ENCODE peak calls at places on chromosomes 12 and 14, in five cellular contexts. R, S, M, D and F are unnamed samples. For H3K9me3, the result is how much of the 10 kb centered on the place peaks cover.

GRCh38 chr12:93622485-93622884 is 50.0 kb downstream of the SOCS2 start:
- DNase-seq in R (no peak), M (no peak), D (no peak), S (no peak), F (no peak)

GRCh38 chr12:49335955-49336644 is 888 bp downstream of the C1QL4 start:
- DNase-seq in D (peak), M (no peak), R (no peak), S (no peak), F (no peak)

GRCh38 chr14:51357250-51357649 is 117.2 kb downstream of the TMX1 start:
- DNase-seq in M (no peak), S (peak), D (no peak), R (no peak), F (no peak)

GRCh38 chr12:109915171-109916040 is 15.3 kb downstream of the TCHP start:
- DNase-seq in D (no peak), M (no peak), R (no peak), S (no peak), F (no peak)

GRCh38 chr12:12791756-12792346 is 6.4 kb downstream of the APOLD1 start:
- DNase-seq in R (no peak), D (no peak), M (no peak), S (no peak), F (no peak)

GRCh38 chr14:77469041-77469440 is 11.1 kb downstream of the AHSA1 start:
- DNase-seq in M (no peak), R (no peak), S (no peak), D (no peak), F (no peak)

GRCh38 chr14:99195602-99196309 is 76.2 kb downstream of the BCL11B start:
- DNase-seq in D (no peak), S (peak), R (no peak), M (no peak), F (no peak)

GRCh38 chr12:101847325-101847724 is 16.6 kb upstream of the GNPTAB start:
- DNase-seq in R (no peak), M (no peak), S (no peak), D (no peak), F (no peak)

GRCh38 chr12:119204716-119205285 is 26.1 kb downstream of the HSPB8 start:
- DNase-seq in M (no peak), D (no peak), S (no peak), R (no peak), F (no peak)

GRCh38 chr12:62261876-62262275 is 1.7 kb downstream of the USP15 start:
- DNase-seq in S (no peak), M (no peak), D (no peak), R (no peak), F (no peak)

GRCh38 chr14:51825926-51826325 is 34.5 kb upstream of the GNG2 start:
- DNase-seq in S (no peak), M (no peak), D (no peak), R (no peak), F (no peak)

GRCh38 chr12:132379996-132380395 is 50.6 kb upstream of the GALNT9 start:
- DNase-seq in M (no peak), D (no peak), S (no peak), R (no peak), F (no peak)

GRCh38 chr12:31944299-31944698 is 14.9 kb upstream of the RESF1 start:
- DNase-seq in D (no peak), M (no peak), R (no peak), S (no peak), F (no peak)

GRCh38 chr12:124761876-124762275 is 101.8 kb downstream of the SCARB1 start:
- DNase-seq in R (no peak), D (no peak), M (no peak), S (no peak), F (no peak)

GRCh38 chr14:38735006-38735405 is 368.0 kb downstream of the SEC23A start:
- DNase-seq in D (no peak), R (no peak), M (no peak), S (no peak), F (no peak)

GRCh38 chr14:21780429-21781084 is 106.9 kb upstream of the OR4E1 start:
- DNase-seq in S (no peak), D (no peak), M (no peak), R (no peak), F (no peak)

GRCh38 chr12:22100952-22101748 is 55.1 kb downstream of the CMAS start:
- DNase-seq in D (peak), S (peak), R (peak), M (peak), F (peak)

GRCh38 chr12:68792952-68793351 is 15.0 kb upstream of the MDM2 start:
- DNase-seq in D (peak), M (peak), R (peak), S (peak), F (no peak)

GRCh38 chr14:68476212-68476964 is 316.5 kb downstream of the ZFP36L1 start:
- DNase-seq in D (peak), M (peak), R (no peak), S (peak), F (no peak)
- H3K9me3 ChIP-seq in D (under half), M (under half), R (under half), S (under half), F (under half)

DNA sequence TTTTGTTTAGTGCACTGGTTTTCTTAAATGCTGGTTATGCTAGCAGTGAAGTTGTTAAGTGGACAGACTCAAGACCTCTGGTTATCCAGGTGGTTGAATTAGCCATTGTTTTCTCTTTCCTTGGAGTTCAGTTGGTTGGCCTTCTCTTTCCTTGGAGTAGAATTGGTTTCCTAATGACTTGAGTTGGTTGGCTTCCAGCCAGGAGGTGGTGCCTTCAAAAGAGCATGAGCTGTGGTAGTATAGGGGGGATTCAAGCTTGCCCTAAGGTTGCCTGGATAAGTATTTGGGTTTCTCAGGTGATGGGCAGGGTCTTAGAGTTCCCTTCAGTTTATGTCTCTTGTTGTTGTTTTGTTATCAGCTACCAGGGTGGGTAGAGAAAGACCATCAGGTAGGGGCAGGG is 92.5 kb downstream of the ATP23 start:
- DNase-seq in M (no peak), S (no peak), D (no peak), R (no peak), F (no peak)
- H3K9me3 ChIP-seq in M (under half), S (under half), D (under half), R (under half), F (under half)

GRCh38 chr14:20247651-20248246 is 8.7 kb downstream of the OR11H4 start:
- DNase-seq in D (no peak), M (peak), S (peak), R (no peak), F (no peak)
- H3K9me3 ChIP-seq in D (under half), M (under half), S (under half), R (under half), F (under half)

DNA sequence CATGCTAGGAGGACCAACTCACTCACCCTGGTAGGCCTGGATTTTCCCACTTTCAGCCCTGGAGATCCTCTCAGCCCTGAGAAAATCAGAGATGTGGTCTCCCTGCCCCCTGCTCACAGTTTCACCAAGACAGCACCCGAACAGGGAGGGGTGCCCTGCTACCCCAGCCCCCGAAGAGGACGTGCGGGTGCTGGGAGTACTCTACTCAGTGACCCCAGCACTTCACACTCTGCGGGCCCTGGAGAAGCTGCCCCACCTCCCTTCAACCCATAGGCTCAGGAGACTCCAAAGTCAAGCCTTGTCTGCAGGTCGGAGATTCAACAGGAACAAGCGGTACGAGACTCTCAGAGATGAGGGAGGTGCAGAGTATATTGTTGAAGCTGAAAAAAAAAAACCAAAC is 66.5 kb downstream of the RIMBP2 start:
- DNase-seq in M (no peak), S (no peak), R (no peak), D (no peak), F (no peak)
- H3K9me3 ChIP-seq in M (under half), S (under half), R (under half), D (under half), F (under half)

DNA sequence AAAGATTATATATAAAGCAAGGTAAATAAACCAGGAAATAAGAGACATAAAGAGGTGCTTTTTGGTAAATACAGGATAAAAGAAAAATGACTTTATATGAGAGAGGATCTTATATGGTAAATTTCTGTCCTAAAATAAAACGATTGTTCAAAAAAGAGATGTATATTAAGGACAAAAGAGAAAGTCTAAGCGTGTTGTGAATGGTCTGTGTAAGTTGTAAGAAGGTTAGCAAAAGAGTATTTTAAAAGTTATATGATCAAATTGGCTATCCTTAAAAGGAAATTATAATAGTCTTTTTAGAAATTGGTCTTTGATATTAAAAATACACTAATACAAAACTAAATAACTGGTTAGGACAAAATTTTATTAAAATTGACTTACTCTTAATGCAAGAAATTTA is 14.1 kb upstream of the ACSM4 start:
- DNase-seq in R (no peak), M (peak), D (peak), S (no peak), F (no peak)
- H3K9me3 ChIP-seq in R (under half), M (under half), D (under half), S (under half), F (under half)

GRCh38 chr12:15556411-15556810 is 232.8 kb downstream of the EPS8 start:
- DNase-seq in R (no peak), S (no peak), M (no peak), D (no peak), F (no peak)

GRCh38 chr12:15562263-15562662 is 226.9 kb downstream of the EPS8 start:
- DNase-seq in S (no peak), D (no peak), R (peak), M (no peak), F (no peak)

GRCh38 chr12:15563683-15564082 is 225.5 kb downstream of the EPS8 start:
- DNase-seq in R (peak), D (no peak), M (no peak), S (no peak), F (no peak)

GRCh38 chr12:15555466-15555865 is 233.2 kb downstream of the PTPRO start:
- DNase-seq in S (no peak), R (no peak), D (no peak), M (no peak), F (no peak)

DNA sequence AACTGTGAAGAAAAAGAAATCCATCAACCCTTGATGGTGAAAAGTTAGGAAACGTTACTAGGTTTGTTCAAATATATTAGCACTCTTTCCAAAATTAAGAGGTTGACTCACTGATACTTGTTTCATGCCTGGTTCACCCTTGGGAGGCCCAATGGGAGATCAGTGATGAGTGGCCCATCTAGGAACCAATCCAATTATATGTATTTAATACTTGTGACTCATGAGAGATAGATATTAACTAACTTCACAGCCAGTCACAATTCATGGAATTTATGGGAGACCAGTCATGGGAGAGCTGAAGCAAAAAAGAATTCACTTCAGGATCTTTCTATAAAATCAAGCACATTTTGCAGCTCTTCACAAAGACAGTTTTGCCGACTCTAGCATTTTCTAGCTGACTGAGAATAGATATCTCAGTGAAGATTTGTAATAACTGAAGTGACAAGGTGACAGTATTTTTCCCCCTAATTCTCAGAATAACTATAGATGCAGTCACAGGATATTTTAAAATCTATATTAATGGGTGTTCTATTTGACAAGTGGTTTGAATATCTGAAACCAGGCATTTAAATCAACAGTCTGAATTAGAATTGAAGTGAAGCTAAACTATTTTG is 230.2 kb downstream of the EPS8 start:
- DNase-seq in M (no peak), S (peak), D (no peak), R (no peak), F (no peak)
- H3K9me3 ChIP-seq in M (under half), S (under half), D (under half), R (under half), F (under half)

DNA sequence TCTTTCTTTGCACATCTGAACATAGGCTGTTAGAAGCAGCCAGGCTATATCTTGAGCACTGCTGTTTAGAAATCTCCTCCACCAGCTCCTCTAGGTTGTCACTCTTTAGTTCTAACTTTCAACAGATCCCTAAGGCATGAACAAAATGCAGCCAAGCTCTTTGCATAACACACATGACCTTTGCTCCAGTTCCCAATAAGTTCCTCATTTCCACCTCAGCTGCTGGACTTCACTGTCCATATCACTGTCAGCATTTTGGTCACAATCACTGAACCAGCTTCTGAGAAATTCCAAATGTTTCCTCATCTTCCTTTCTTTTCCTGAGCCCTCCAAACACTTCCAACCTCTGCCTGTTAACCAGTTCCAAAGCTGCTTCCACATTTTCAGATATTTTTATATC is 27.6 kb upstream of the C14orf132 start:
- DNase-seq in R (no peak), D (no peak), S (no peak), M (no peak), F (no peak)
- H3K9me3 ChIP-seq in R (under half), D (under half), S (under half), M (under half), F (under half)

DNA sequence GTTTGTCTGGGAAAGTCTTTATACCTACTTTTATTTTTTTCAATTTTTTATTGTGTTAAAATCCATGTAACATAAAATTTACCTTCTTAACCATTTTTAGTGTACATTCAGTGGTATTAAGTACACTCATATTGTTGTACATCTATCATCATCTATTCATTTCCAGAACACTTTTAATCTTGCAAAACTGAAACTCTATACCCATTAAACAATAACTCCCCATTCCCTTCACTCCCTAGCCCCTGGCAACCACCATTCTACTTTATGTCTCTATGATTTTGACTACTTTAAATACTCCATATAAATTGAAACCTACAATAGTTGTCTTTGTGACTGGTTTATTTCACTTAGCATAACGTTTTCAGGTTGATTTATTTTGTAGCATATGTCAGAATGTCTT is 131.9 kb upstream of the SLC38A2 start:
- DNase-seq in S (no peak), M (no peak), R (no peak), D (no peak), F (no peak)
- H3K9me3 ChIP-seq in S (under half), M (under half), R (under half), D (under half), F (under half)

DNA sequence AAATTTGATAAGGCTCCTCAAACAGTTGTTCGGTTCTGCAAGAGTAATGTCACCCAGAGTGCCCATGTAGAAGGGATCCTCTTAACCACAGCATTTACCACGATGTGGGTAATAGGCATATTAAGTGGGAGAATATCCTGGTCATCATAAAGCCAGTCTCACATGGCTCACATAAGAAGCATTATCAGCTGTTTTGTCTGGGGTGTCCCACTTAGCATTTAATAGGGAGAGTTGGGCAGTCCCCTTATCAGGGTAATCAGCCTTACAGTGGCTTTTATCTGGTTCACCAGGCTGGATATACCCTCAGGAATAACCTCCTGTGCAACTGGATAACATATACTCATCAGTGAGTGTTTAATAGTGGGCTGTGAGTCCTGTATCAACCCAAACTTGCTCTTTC is 12.9 kb upstream of the TMEM263 start:
- DNase-seq in M (no peak), R (no peak), D (no peak), S (no peak), F (no peak)
- H3K9me3 ChIP-seq in M (under half), R (under half), D (under half), S (under half), F (under half)